ENCODE peak calls at places on chromosome 4, in eight cellular contexts. T, G, E, Q, A, O, S and J are unnamed samples.

GRCh38 chr4:179110356-179110755 is 1668.1 kb upstream of the AGA start:
- DNase-seq in T (no peak), G (no peak), E (no peak), Q (no peak), A (no peak), O (no peak), S (peak; percentile 57), J (no peak)

GRCh38 chr4:6920174-6920573 is 10.5 kb downstream of the TBC1D14 start:
- DNase-seq in T (no peak), G (no peak), E (no peak), Q (no peak), A (no peak), O (no peak), S (no peak), J (no peak)

GRCh38 chr4:74161676-74162450 is 3.9 kb downstream of the MTHFD2L start:
- DNase-seq in T (no peak), G (no peak), E (peak; percentile 54), Q (no peak), A (no peak), O (no peak), S (no peak), J (no peak)

GRCh38 chr4:89434364-89434988 is 126.9 kb upstream of the GPRIN3 start:
- DNase-seq in T (peak; percentile 46), G (no peak), E (peak; percentile 47), Q (no peak), A (no peak), O (no peak), S (peak; percentile 31), J (no peak)

GRCh38 chr4:66489370-66489769 is 819.1 kb upstream of the EPHA5 start:
- DNase-seq in T (no peak), G (no peak), E (no peak), Q (no peak), A (no peak), O (no peak), S (peak; percentile 78), J (no peak)

GRCh38 chr4:139875456-139875855 is 209.8 kb downstream of the MGST2 start:
- DNase-seq in T (no peak), G (no peak), E (no peak), Q (no peak), A (peak; percentile 79), O (no peak), S (no peak), J (no peak)

GRCh38 chr4:112031712-112032328 is 113.4 kb upstream of the FAM241A start:
- DNase-seq in T (peak; percentile 51), G (no peak), E (peak; percentile 69), Q (peak; percentile 12), A (peak; percentile 50), O (no peak), S (peak; percentile 66), J (no peak)

GRCh38 chr4:88481557-88481956 is 24.6 kb downstream of the HERC5 start:
- DNase-seq in T (no peak), G (no peak), E (no peak), Q (no peak), A (no peak), O (no peak), S (no peak), J (no peak)

GRCh38 chr4:88041626-88042025 is 34.2 kb downstream of the PKD2 start:
- DNase-seq in T (no peak), G (no peak), E (no peak), Q (no peak), A (no peak), O (no peak), S (no peak), J (no peak)

GRCh38 chr4:4479366-4479765 is 62.5 kb downstream of the STX18 start:
- DNase-seq in T (no peak), G (no peak), E (no peak), Q (no peak), A (no peak), O (no peak), S (no peak), J (no peak)

GRCh38 chr4:102388636-102389035 is 43.4 kb upstream of the SLC39A8 start:
- DNase-seq in T (no peak), G (no peak), E (no peak), Q (no peak), A (no peak), O (no peak), S (peak; percentile 2), J (no peak)

GRCh38 chr4:156102411-156102810 is 148.7 kb upstream of the CTSO start:
- DNase-seq in T (no peak), G (no peak), E (no peak), Q (no peak), A (no peak), O (no peak), S (no peak), J (no peak)

GRCh38 chr4:71009796-71010588 is 16.5 kb downstream of the DCK start:
- DNase-seq in T (peak; percentile 67), G (no peak), E (peak; percentile 51), Q (no peak), A (no peak), O (no peak), S (peak; percentile 66), J (no peak)

GRCh38 chr4:77104405-77105292 is 28.9 kb upstream of the CCNI start:
- DNase-seq in T (no peak), G (peak; percentile 68), E (peak; percentile 61), Q (peak; percentile 10), A (no peak), O (peak; percentile 52), S (peak; percentile 70), J (no peak)

GRCh38 chr4:75612306-75612705 is 18.0 kb downstream of the CDKL2 start:
- DNase-seq in T (no peak), G (no peak), E (no peak), Q (no peak), A (no peak), O (no peak), S (no peak), J (no peak)

GRCh38 chr4:98481167-98481566 is 177.2 kb downstream of the TSPAN5 start:
- DNase-seq in T (no peak), G (no peak), E (no peak), Q (no peak), A (no peak), O (no peak), S (no peak), J (no peak)

GRCh38 chr4:22238742-22239141 is 277.1 kb downstream of the ADGRA3 start:
- DNase-seq in T (no peak), G (no peak), E (no peak), Q (no peak), A (peak; percentile 72), O (no peak), S (no peak), J (no peak)

GRCh38 chr4:22235798-22236197 is 280.1 kb downstream of the ADGRA3 start:
- DNase-seq in T (no peak), G (peak; percentile 31), E (no peak), Q (no peak), A (no peak), O (no peak), S (no peak), J (no peak)

GRCh38 chr4:22240814-22241213 is 275.1 kb downstream of the ADGRA3 start:
- DNase-seq in T (no peak), G (no peak), E (no peak), Q (no peak), A (no peak), O (no peak), S (no peak), J (no peak)

GRCh38 chr4:22237846-22238513 is 277.9 kb downstream of the ADGRA3 start:
- DNase-seq in T (no peak), G (no peak), E (no peak), Q (no peak), A (no peak), O (no peak), S (no peak), J (no peak)

DNA sequence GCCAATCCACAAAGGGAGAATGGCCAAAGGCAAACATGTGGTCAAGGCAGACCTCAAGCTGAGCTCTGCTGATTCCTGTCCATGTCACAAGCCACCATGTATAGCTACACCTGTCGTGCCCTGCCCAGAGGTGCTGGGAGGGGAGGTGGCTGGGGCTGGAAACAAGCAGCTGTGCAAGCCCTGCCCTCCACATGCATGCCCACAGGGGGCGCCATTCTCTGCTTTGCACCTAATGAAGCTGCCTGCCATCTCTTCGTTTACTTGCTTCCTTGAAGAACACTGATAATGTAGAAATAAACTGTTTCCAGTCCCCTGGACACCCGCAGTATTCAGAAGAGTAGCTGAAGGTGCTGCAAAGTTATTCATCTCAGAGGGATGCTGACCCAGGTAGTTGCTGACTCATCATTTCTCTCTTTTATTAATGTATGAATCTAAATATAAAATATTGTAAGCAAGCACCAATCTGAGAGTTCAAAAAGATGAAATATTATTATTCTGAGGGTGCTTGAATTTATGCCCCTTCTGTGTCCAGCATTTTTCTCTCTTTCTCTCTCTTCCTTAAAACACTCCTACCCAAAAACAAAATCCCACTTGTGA is 278.6 kb downstream of the ADGRA3 start:
- DNase-seq in T (no peak), G (peak; percentile 15), E (no peak), Q (peak; percentile 17), A (peak; percentile 93), O (no peak), S (peak; percentile 37), J (no peak)
- TF ChIP-seq CTCF in T (no peak), G (peak; percentile 38), E (no peak), Q (peak; percentile 65), A (peak; percentile 95), O (peak; percentile 5), S (peak; percentile 70), J (no peak)

GRCh38 chr4:113908829-113909228 is 70.6 kb downstream of the ARSJ start:
- DNase-seq in T (no peak), G (no peak), E (no peak), Q (no peak), A (no peak), O (no peak), S (peak; percentile 6), J (no peak)
- TF ChIP-seq CTCF in T (no peak), G (no peak), E (peak; percentile 27), Q (no peak), A (no peak), O (peak; percentile 26), S (peak; percentile 49), J (no peak)

DNA sequence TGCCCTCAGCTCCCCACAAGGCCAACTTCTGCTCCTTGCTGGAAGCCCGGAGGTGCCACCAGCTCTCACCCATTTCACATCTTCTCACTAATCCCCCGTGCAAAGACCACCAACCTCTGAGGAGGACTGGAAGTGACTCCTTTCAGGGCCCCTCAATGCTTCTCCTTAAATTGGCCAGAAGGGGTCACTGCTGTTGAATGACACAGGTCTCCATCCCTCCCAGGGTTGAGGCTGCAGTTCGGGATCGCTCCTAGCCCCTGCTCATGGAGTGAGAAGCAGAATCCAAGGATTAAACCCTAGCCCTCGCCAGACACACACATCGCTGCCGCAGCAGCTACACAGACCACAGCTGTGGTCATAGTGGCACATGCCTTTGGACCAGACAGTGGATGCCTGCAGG is 279.5 kb upstream of the TAPT1 start:
- DNase-seq in T (no peak), G (no peak), E (peak; percentile 21), Q (no peak), A (peak; percentile 80), O (no peak), S (peak; percentile 20), J (no peak)
- TF ChIP-seq CTCF in T (peak; percentile 16), G (peak; percentile 57), E (peak; percentile 50), Q (peak; percentile 50), A (peak; percentile 80), O (no peak), S (peak; percentile 55), J (no peak)

DNA sequence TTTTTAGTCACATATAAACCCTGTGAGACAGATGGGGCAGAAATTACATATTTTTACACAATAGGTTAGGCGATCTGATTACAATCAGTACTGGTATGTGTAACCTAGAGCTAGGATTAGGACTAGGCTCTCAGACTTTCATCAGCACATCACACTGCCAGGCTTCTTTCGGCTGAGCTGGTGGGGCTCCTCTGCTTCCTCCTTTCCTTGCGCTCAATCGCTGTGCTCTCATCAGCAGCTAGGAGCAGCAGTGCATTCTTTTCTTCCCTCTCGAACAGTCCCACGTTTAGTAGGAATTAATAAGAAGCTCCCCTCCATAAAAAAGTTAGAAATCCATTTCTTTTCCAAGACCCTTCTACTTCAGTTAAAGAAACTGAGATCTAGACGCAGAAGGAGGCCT is 350.4 kb downstream of the SPRY1 start:
- DNase-seq in T (no peak), G (no peak), E (no peak), Q (no peak), A (peak; percentile 60), O (no peak), S (no peak), J (no peak)
- TF ChIP-seq CTCF in T (no peak), G (peak; percentile 43), E (no peak), Q (no peak), A (peak; percentile 54), O (no peak), S (no peak), J (no peak)